ENCODE peak calls at places on chromosomes 4 and X, in six cellular contexts. One of them, this sample, is unnamed.

GRCh38 chr4:110869862-110870577 is 247.1 kb upstream of the PITX2 start:
- DNase-seq in fibroblast of pulmonary artery: no peak
- DNase-seq in CD8-positive, alpha-beta T cell: no peak
- DNase-seq in Calu3: peak
- DNase-seq in GM10248: peak
- DNase-seq in GM13977: peak
- DNase-seq in this sample: no peak

GRCh38 chrX:24465524-24465850 is 401 bp downstream of the PDK3 start:
- DNase-seq in CD8-positive, alpha-beta T cell: peak
- DNase-seq in GM10248: no peak
- DNase-seq in Calu3: no peak
- DNase-seq in GM13977: no peak
- DNase-seq in fibroblast of pulmonary artery: no peak
- DNase-seq in this sample: no peak

GRCh38 chrX:119999087-119999634 is 55.6 kb upstream of the NKAP start:
- DNase-seq in Calu3: no peak
- DNase-seq in fibroblast of pulmonary artery: no peak
- DNase-seq in GM13977: no peak
- DNase-seq in GM10248: no peak
- DNase-seq in CD8-positive, alpha-beta T cell: no peak
- DNase-seq in this sample: no peak

GRCh38 chrX:10077425-10078188 is 79.2 kb upstream of the CLCN4 start:
- DNase-seq in GM10248: no peak
- DNase-seq in GM13977: no peak
- DNase-seq in fibroblast of pulmonary artery: no peak
- DNase-seq in CD8-positive, alpha-beta T cell: no peak
- DNase-seq in Calu3: no peak
- DNase-seq in this sample: no peak

GRCh38 chr4:150852237-150852636 is 162.8 kb downstream of the LRBA start:
- DNase-seq in Calu3: no peak
- DNase-seq in CD8-positive, alpha-beta T cell: no peak
- DNase-seq in fibroblast of pulmonary artery: peak
- DNase-seq in GM10248: no peak
- DNase-seq in GM13977: no peak
- DNase-seq in this sample: no peak

GRCh38 chr4:157291071-157291470 is 70.5 kb downstream of the GRIA2 start:
- DNase-seq in CD8-positive, alpha-beta T cell: no peak
- DNase-seq in Calu3: no peak
- DNase-seq in GM10248: no peak
- DNase-seq in fibroblast of pulmonary artery: no peak
- DNase-seq in GM13977: no peak
- DNase-seq in this sample: no peak

GRCh38 chr4:123299212-123299651 is 97.4 kb upstream of the SPRY1 start:
- DNase-seq in fibroblast of pulmonary artery: peak
- DNase-seq in GM10248: no peak
- DNase-seq in Calu3: no peak
- DNase-seq in GM13977: no peak
- DNase-seq in CD8-positive, alpha-beta T cell: no peak
- DNase-seq in this sample: no peak

GRCh38 chr4:19945501-19945900 is 306.2 kb upstream of the SLIT2 start:
- DNase-seq in fibroblast of pulmonary artery: peak
- DNase-seq in GM10248: no peak
- DNase-seq in CD8-positive, alpha-beta T cell: no peak
- DNase-seq in GM13977: no peak
- DNase-seq in Calu3: no peak
- DNase-seq in this sample: no peak

GRCh38 chr4:15848191-15848842 is 70.2 kb downstream of the CD38 start:
- DNase-seq in fibroblast of pulmonary artery: no peak
- DNase-seq in CD8-positive, alpha-beta T cell: no peak
- DNase-seq in GM13977: no peak
- DNase-seq in GM10248: no peak
- DNase-seq in Calu3: no peak
- DNase-seq in this sample: no peak

GRCh38 chrX:2969021-2969420 is 37.3 kb upstream of the ARSH start:
- DNase-seq in Calu3: no peak
- DNase-seq in fibroblast of pulmonary artery: no peak
- DNase-seq in GM13977: no peak
- DNase-seq in CD8-positive, alpha-beta T cell: no peak
- DNase-seq in GM10248: no peak
- DNase-seq in this sample: no peak

GRCh38 chr4:48708610-48709009 is 71.5 kb downstream of the FRYL start:
- DNase-seq in Calu3: no peak
- DNase-seq in fibroblast of pulmonary artery: no peak
- DNase-seq in GM13977: no peak
- DNase-seq in GM10248: no peak
- DNase-seq in CD8-positive, alpha-beta T cell: no peak
- DNase-seq in this sample: no peak

GRCh38 chr4:68606240-68606639 is 30.1 kb upstream of the UGT2B17 start:
- DNase-seq in CD8-positive, alpha-beta T cell: no peak
- DNase-seq in Calu3: no peak
- DNase-seq in GM13977: no peak
- DNase-seq in fibroblast of pulmonary artery: no peak
- DNase-seq in GM10248: no peak
- DNase-seq in this sample: no peak

GRCh38 chr4:187485676-187486075 is 509.9 kb upstream of the ZFP42 start:
- DNase-seq in fibroblast of pulmonary artery: no peak
- DNase-seq in GM10248: no peak
- DNase-seq in CD8-positive, alpha-beta T cell: no peak
- DNase-seq in GM13977: no peak
- DNase-seq in Calu3: no peak
- DNase-seq in this sample: no peak

GRCh38 chrX:68693481-68694410 is 46.3 kb downstream of the STARD8 start:
- DNase-seq in GM10248: peak
- DNase-seq in Calu3: peak
- DNase-seq in fibroblast of pulmonary artery: peak
- DNase-seq in GM13977: peak
- DNase-seq in CD8-positive, alpha-beta T cell: no peak
- DNase-seq in this sample: peak

GRCh38 chrX:53317365-53318069 is 36.1 kb upstream of the IQSEC2 start:
- DNase-seq in Calu3: peak
- DNase-seq in GM10248: peak
- DNase-seq in fibroblast of pulmonary artery: peak
- DNase-seq in GM13977: peak
- DNase-seq in CD8-positive, alpha-beta T cell: peak
- DNase-seq in this sample: peak

GRCh38 chr4:87974856-87975462 is 555 bp upstream of the SPP1 start:
- DNase-seq in fibroblast of pulmonary artery: no peak
- DNase-seq in GM13977: no peak
- DNase-seq in Calu3: peak
- DNase-seq in CD8-positive, alpha-beta T cell: no peak
- DNase-seq in GM10248: no peak
- DNase-seq in this sample: no peak

GRCh38 chr4:115332078-115332477 is 218.7 kb upstream of the NDST4 start:
- DNase-seq in GM10248: no peak
- DNase-seq in GM13977: no peak
- DNase-seq in fibroblast of pulmonary artery: no peak
- DNase-seq in Calu3: no peak
- DNase-seq in CD8-positive, alpha-beta T cell: no peak
- DNase-seq in this sample: no peak

GRCh38 chr4:145879598-145879997 is 59.0 kb downstream of the ZNF827 start:
- DNase-seq in CD8-positive, alpha-beta T cell: no peak
- DNase-seq in GM13977: no peak
- DNase-seq in Calu3: no peak
- DNase-seq in fibroblast of pulmonary artery: peak
- DNase-seq in GM10248: no peak
- DNase-seq in this sample: no peak

GRCh38 chr4:47374477-47374876 is 89.0 kb downstream of the COMMD8 start:
- DNase-seq in CD8-positive, alpha-beta T cell: no peak
- DNase-seq in fibroblast of pulmonary artery: peak
- DNase-seq in GM10248: no peak
- DNase-seq in Calu3: no peak
- DNase-seq in GM13977: no peak
- DNase-seq in this sample: no peak

GRCh38 chrX:155873203-155873602 is 7.9 kb upstream of the VAMP7 start:
- DNase-seq in GM13977: no peak
- DNase-seq in Calu3: no peak
- DNase-seq in fibroblast of pulmonary artery: no peak
- DNase-seq in CD8-positive, alpha-beta T cell: no peak
- DNase-seq in GM10248: no peak
- DNase-seq in this sample: no peak

GRCh38 chr4:25814323-25814722 is 48.5 kb downstream of the SEL1L3 start:
- DNase-seq in Calu3: no peak
- DNase-seq in CD8-positive, alpha-beta T cell: no peak
- DNase-seq in GM13977: no peak
- DNase-seq in fibroblast of pulmonary artery: peak
- DNase-seq in GM10248: no peak
- DNase-seq in this sample: no peak

GRCh38 chr4:42436950-42437349 is 39.7 kb downstream of the SHISA3 start:
- DNase-seq in Calu3: no peak
- DNase-seq in CD8-positive, alpha-beta T cell: no peak
- DNase-seq in GM10248: no peak
- DNase-seq in fibroblast of pulmonary artery: no peak
- DNase-seq in GM13977: no peak
- DNase-seq in this sample: no peak

GRCh38 chr4:19776929-19777328 is 474.8 kb upstream of the SLIT2 start:
- DNase-seq in Calu3: no peak
- DNase-seq in CD8-positive, alpha-beta T cell: no peak
- DNase-seq in GM13977: no peak
- DNase-seq in fibroblast of pulmonary artery: peak
- DNase-seq in GM10248: no peak
- DNase-seq in this sample: no peak

GRCh38 chr4:102343964-102344519 is 1.2 kb downstream of the SLC39A8 start:
- DNase-seq in GM10248: no peak
- DNase-seq in Calu3: no peak
- DNase-seq in CD8-positive, alpha-beta T cell: peak
- DNase-seq in GM13977: no peak
- DNase-seq in fibroblast of pulmonary artery: no peak
- DNase-seq in this sample: no peak

GRCh38 chr4:88792268-88792781 is 94.7 kb upstream of the NAP1L5 start:
- DNase-seq in fibroblast of pulmonary artery: peak
- DNase-seq in Calu3: peak
- DNase-seq in GM10248: peak
- DNase-seq in CD8-positive, alpha-beta T cell: no peak
- DNase-seq in GM13977: peak
- DNase-seq in this sample: no peak

GRCh38 chrX:42755820-42756219 is 22.1 kb downstream of the PPP1R2C start:
- DNase-seq in fibroblast of pulmonary artery: peak
- DNase-seq in GM13977: no peak
- DNase-seq in CD8-positive, alpha-beta T cell: no peak
- DNase-seq in GM10248: no peak
- DNase-seq in Calu3: peak
- DNase-seq in this sample: no peak

GRCh38 chrX:30150196-30150895 is 65.0 kb upstream of the MAGEB2 start:
- DNase-seq in Calu3: no peak
- DNase-seq in GM10248: no peak
- DNase-seq in fibroblast of pulmonary artery: no peak
- DNase-seq in CD8-positive, alpha-beta T cell: no peak
- DNase-seq in GM13977: no peak
- DNase-seq in this sample: no peak

GRCh38 chr4:86730310-86730709 is 118.9 kb downstream of the SLC10A6 start:
- DNase-seq in Calu3: no peak
- DNase-seq in GM10248: no peak
- DNase-seq in fibroblast of pulmonary artery: no peak
- DNase-seq in GM13977: no peak
- DNase-seq in CD8-positive, alpha-beta T cell: no peak
- DNase-seq in this sample: no peak

GRCh38 chr4:89338206-89338605 is 30.6 kb upstream of the GPRIN3 start:
- DNase-seq in CD8-positive, alpha-beta T cell: no peak
- DNase-seq in GM10248: no peak
- DNase-seq in Calu3: no peak
- DNase-seq in fibroblast of pulmonary artery: peak
- DNase-seq in GM13977: no peak
- DNase-seq in this sample: no peak

GRCh38 chr4:1001561-1002130 is 8.4 kb upstream of the SLC26A1 start:
- DNase-seq in fibroblast of pulmonary artery: no peak
- DNase-seq in CD8-positive, alpha-beta T cell: no peak
- DNase-seq in Calu3: no peak
- DNase-seq in GM13977: no peak
- DNase-seq in GM10248: no peak
- DNase-seq in this sample: no peak

GRCh38 chr4:181645489-181645888 is 597.7 kb upstream of the TENM3 start:
- DNase-seq in GM13977: no peak
- DNase-seq in fibroblast of pulmonary artery: no peak
- DNase-seq in Calu3: no peak
- DNase-seq in CD8-positive, alpha-beta T cell: no peak
- DNase-seq in GM10248: no peak
- DNase-seq in this sample: no peak
- TF ChIP-seq CTCF in GM13977: no peak
- TF ChIP-seq CTCF in fibroblast of pulmonary artery: no peak
- TF ChIP-seq CTCF in Calu3: no peak
- TF ChIP-seq CTCF in CD8-positive, alpha-beta T cell: no peak
- TF ChIP-seq CTCF in GM10248: no peak
- TF ChIP-seq CTCF in this sample: no peak

DNA sequence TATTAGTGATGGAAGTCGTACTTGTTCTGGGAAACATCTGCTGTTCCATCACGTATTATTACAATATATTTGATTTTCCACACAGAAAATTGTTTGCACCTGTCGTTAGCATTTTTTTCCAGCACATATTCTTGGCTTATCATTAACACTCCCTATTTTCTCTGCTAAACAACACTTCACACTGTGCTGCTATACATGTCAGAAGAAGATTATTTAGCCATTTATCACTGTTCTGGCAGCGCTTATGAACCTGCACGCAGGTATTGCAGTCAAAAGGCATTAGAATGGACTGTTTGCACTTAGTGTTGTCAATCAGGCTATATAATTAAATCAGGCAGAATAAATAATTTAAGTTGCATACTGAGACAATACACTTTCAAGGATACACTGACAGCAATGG is 218.6 kb downstream of the CHM start:
- DNase-seq in fibroblast of pulmonary artery: no peak
- DNase-seq in CD8-positive, alpha-beta T cell: no peak
- DNase-seq in GM13977: no peak
- DNase-seq in Calu3: no peak
- DNase-seq in GM10248: no peak
- DNase-seq in this sample: no peak
- TF ChIP-seq CTCF in fibroblast of pulmonary artery: no peak
- TF ChIP-seq CTCF in CD8-positive, alpha-beta T cell: no peak
- TF ChIP-seq CTCF in GM13977: no peak
- TF ChIP-seq CTCF in Calu3: no peak
- TF ChIP-seq CTCF in GM10248: no peak
- TF ChIP-seq CTCF in this sample: no peak

DNA sequence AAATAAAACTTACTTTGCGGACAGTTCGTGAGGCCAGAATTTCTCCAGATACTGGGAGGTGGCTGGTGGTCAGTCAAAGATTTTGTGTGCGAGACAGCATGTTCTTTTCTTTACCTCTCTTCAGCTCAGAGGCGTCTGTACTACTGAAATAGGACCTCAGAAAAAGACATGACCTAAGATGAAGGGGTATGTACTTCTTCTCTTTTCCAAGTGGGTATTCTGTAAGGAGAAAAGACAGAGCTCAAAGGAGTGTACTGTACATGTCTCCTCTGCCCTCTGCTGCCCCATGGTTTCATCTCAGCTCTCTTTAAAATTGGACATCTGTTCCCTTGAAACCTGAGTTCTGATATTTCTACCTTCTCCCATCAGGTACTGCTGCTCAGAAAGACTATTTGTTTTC is 38.1 kb downstream of the SEPTIN11 start:
- DNase-seq in fibroblast of pulmonary artery: no peak
- DNase-seq in GM10248: no peak
- DNase-seq in Calu3: no peak
- DNase-seq in GM13977: no peak
- DNase-seq in CD8-positive, alpha-beta T cell: no peak
- DNase-seq in this sample: no peak
- TF ChIP-seq CTCF in fibroblast of pulmonary artery: peak
- TF ChIP-seq CTCF in GM10248: no peak
- TF ChIP-seq CTCF in Calu3: no peak
- TF ChIP-seq CTCF in GM13977: no peak
- TF ChIP-seq CTCF in CD8-positive, alpha-beta T cell: no peak
- TF ChIP-seq CTCF in this sample: no peak

GRCh38 chr4:163556169-163556568 is 61.7 kb downstream of the TMA16 start:
- DNase-seq in CD8-positive, alpha-beta T cell: no peak
- DNase-seq in GM10248: no peak
- DNase-seq in GM13977: peak
- DNase-seq in Calu3: no peak
- DNase-seq in fibroblast of pulmonary artery: no peak
- DNase-seq in this sample: no peak
- TF ChIP-seq CTCF in CD8-positive, alpha-beta T cell: no peak
- TF ChIP-seq CTCF in GM10248: peak
- TF ChIP-seq CTCF in GM13977: peak
- TF ChIP-seq CTCF in Calu3: no peak
- TF ChIP-seq CTCF in fibroblast of pulmonary artery: no peak
- TF ChIP-seq CTCF in this sample: peak